ENCODE peak calls at places on chromosome 1, in five cellular contexts. P is NCI-H446 treated with DMSO at 0.1 percent for 48 hours, O is NCI-H1092, W is NCI-H1105, F is uterus. U is an unnamed sample.

GRCh38 chr1:158952416-158952815 is 21.1 kb downstream of the PYHIN1 start:
- DNase-seq in W (no peak), F (no peak), O (no peak), P (no peak), U (no peak)

GRCh38 chr1:12434174-12434573 is 183.8 kb downstream of the DHRS3 start:
- DNase-seq in W (no peak), F (no peak), O (no peak), P (no peak), U (peak; percentile 83)

GRCh38 chr1:12424150-12424549 is 193.9 kb downstream of the DHRS3 start:
- DNase-seq in W (no peak), O (no peak), F (no peak), P (no peak), U (peak; percentile 60)

GRCh38 chr1:154955039-154955717 is 721 bp downstream of the PBXIP1 start:
- DNase-seq in P (no peak), W (peak; percentile 81), O (peak; percentile 23), F (no peak), U (peak; percentile 59)

GRCh38 chr1:155910621-155911121 is 478 bp downstream of the RIT1 start:
- DNase-seq in P (no peak), W (peak; percentile 41), O (peak; percentile 25), F (no peak), U (no peak)

GRCh38 chr1:217027403-217028080 is 304.3 kb upstream of the ESRRG start:
- DNase-seq in W (no peak), O (no peak), P (no peak), F (no peak), U (no peak)

GRCh38 chr1:31648633-31649032 is 4.0 kb upstream of the PEF1 start:
- DNase-seq in P (no peak), W (no peak), F (no peak), O (no peak), U (no peak)

GRCh38 chr1:226939439-226940028 is 560 bp upstream of the COQ8A start:
- DNase-seq in F (peak; percentile 68), O (peak; percentile 83), P (no peak), W (peak; percentile 59), U (no peak)

GRCh38 chr1:31750858-31751638 is 13.1 kb downstream of the ADGRB2 start:
- DNase-seq in P (no peak), O (no peak), W (no peak), F (no peak), U (no peak)

GRCh38 chr1:29279896-29280779 is 43.8 kb downstream of the PTPRU start:
- DNase-seq in W (no peak), F (no peak), P (no peak), O (no peak), U (no peak)

GRCh38 chr1:232404227-232404626 is 225.7 kb downstream of the SIPA1L2 start:
- DNase-seq in F (no peak), W (no peak), P (no peak), O (no peak), U (no peak)

GRCh38 chr1:44664730-44665370 is 9.4 kb downstream of the TMEM53 start:
- DNase-seq in W (no peak), F (no peak), O (no peak), P (no peak), U (no peak)

GRCh38 chr1:221316491-221317056 is 425.3 kb downstream of the DUSP10 start:
- DNase-seq in W (no peak), P (no peak), F (no peak), O (no peak), U (no peak)

GRCh38 chr1:56517404-56518130 is 61.8 kb downstream of the PLPP3 start:
- DNase-seq in F (no peak), W (no peak), O (no peak), P (no peak), U (no peak)

GRCh38 chr1:15384301-15384901 is 25.3 kb upstream of the EFHD2 start:
- DNase-seq in W (no peak), F (no peak), O (no peak), P (no peak), U (no peak)

GRCh38 chr1:16921391-16922185 is at the start of gene CROCC:
- DNase-seq in F (no peak), P (no peak), W (no peak), O (peak; percentile 47), U (no peak)

GRCh38 chr1:211687462-211688215 is 12.2 kb upstream of the NEK2 start:
- DNase-seq in P (no peak), O (no peak), F (no peak), W (no peak), U (no peak)

GRCh38 chr1:10635992-10636391 is 160.5 kb downstream of the CASZ1 start:
- DNase-seq in W (no peak), F (no peak), P (no peak), O (no peak), U (no peak)

GRCh38 chr1:228379165-228379460 is 27.5 kb downstream of the TRIM11 start:
- DNase-seq in F (no peak), W (no peak), P (no peak), O (no peak), U (no peak)

GRCh38 chr1:27574871-27575831 is 28.8 kb downstream of the AHDC1 start:
- DNase-seq in W (peak; percentile 92), P (no peak), F (peak; percentile 87), O (peak; percentile 48), U (peak; percentile 31)

GRCh38 chr1:42518894-42519293 is 55.8 kb downstream of the CCDC30 start:
- DNase-seq in P (no peak), W (no peak), O (no peak), F (no peak), U (no peak)

GRCh38 chr1:184811439-184812111 is 56.9 kb upstream of the EDEM3 start:
- DNase-seq in O (no peak), P (no peak), W (no peak), F (peak; percentile 74), U (no peak)

GRCh38 chr1:210726621-210727020 is 397.9 kb downstream of the HHAT start:
- DNase-seq in O (no peak), F (no peak), W (no peak), P (no peak), U (no peak)

GRCh38 chr1:210917560-210918214 is 216.3 kb downstream of the KCNH1 start:
- DNase-seq in W (no peak), F (no peak), O (no peak), P (no peak), U (no peak)

GRCh38 chr1:200714504-200715187 is 24.0 kb upstream of the CAMSAP2 start:
- DNase-seq in O (no peak), W (no peak), F (no peak), P (no peak), U (no peak)

GRCh38 chr1:160399544-160400283 is 650 bp upstream of the VANGL2 start:
- DNase-seq in P (no peak), W (no peak), O (no peak), F (no peak), U (no peak)

GRCh38 chr1:151989131-151989868 is 4.4 kb downstream of the S100A10 start:
- DNase-seq in W (no peak), F (peak; percentile 45), O (no peak), P (peak; percentile 35), U (peak; percentile 50)